ENCODE peak calls at places on chromosomes 12 and 14, in ten cellular contexts. One of them, this sample, is unnamed.

GRCh38 chr14:67335781-67336180 is 23.8 kb downstream of the ATP6V1D start:
- DNase-seq in cardiac muscle cell: peak
- DNase-seq in CD8-positive, alpha-beta T cell: no peak
- DNase-seq in caudate nucleus: no peak
- DNase-seq in psoas muscle: no peak
- DNase-seq in heart right ventricle: no peak
- DNase-seq in neuronal stem cell: no peak
- DNase-seq in ovary: no peak
- DNase-seq in AG04450: no peak
- DNase-seq in pancreas: no peak
- DNase-seq in this sample: no peak

GRCh38 chr12:20370001-20370381 is 1.7 kb downstream of the PDE3A start:
- DNase-seq in cardiac muscle cell: peak
- DNase-seq in CD8-positive, alpha-beta T cell: no peak
- DNase-seq in caudate nucleus: peak
- DNase-seq in psoas muscle: no peak
- DNase-seq in heart right ventricle: no peak
- DNase-seq in neuronal stem cell: no peak
- DNase-seq in ovary: no peak
- DNase-seq in AG04450: no peak
- DNase-seq in pancreas: no peak
- DNase-seq in this sample: peak

GRCh38 chr14:102125546-102125945 is 14.2 kb upstream of the WDR20 start:
- DNase-seq in cardiac muscle cell: no peak
- DNase-seq in CD8-positive, alpha-beta T cell: no peak
- DNase-seq in caudate nucleus: no peak
- DNase-seq in psoas muscle: no peak
- DNase-seq in heart right ventricle: no peak
- DNase-seq in neuronal stem cell: no peak
- DNase-seq in ovary: no peak
- DNase-seq in AG04450: no peak
- DNase-seq in pancreas: no peak
- DNase-seq in this sample: no peak

GRCh38 chr12:66900616-66901015 is 221.7 kb upstream of the GRIP1 start:
- DNase-seq in cardiac muscle cell: no peak
- DNase-seq in CD8-positive, alpha-beta T cell: no peak
- DNase-seq in caudate nucleus: no peak
- DNase-seq in psoas muscle: no peak
- DNase-seq in heart right ventricle: no peak
- DNase-seq in neuronal stem cell: no peak
- DNase-seq in ovary: no peak
- DNase-seq in AG04450: no peak
- DNase-seq in pancreas: no peak
- DNase-seq in this sample: no peak

GRCh38 chr12:55823419-55823818 is 5.6 kb downstream of the ORMDL2 start:
- DNase-seq in cardiac muscle cell: no peak
- DNase-seq in CD8-positive, alpha-beta T cell: no peak
- DNase-seq in caudate nucleus: no peak
- DNase-seq in psoas muscle: no peak
- DNase-seq in heart right ventricle: no peak
- DNase-seq in neuronal stem cell: no peak
- DNase-seq in ovary: no peak
- DNase-seq in AG04450: no peak
- DNase-seq in pancreas: no peak
- DNase-seq in this sample: no peak

GRCh38 chr12:92602476-92602875 is 100.3 kb upstream of the PLEKHG7 start:
- DNase-seq in cardiac muscle cell: peak
- DNase-seq in CD8-positive, alpha-beta T cell: no peak
- DNase-seq in caudate nucleus: no peak
- DNase-seq in psoas muscle: no peak
- DNase-seq in heart right ventricle: no peak
- DNase-seq in neuronal stem cell: no peak
- DNase-seq in ovary: no peak
- DNase-seq in AG04450: peak
- DNase-seq in pancreas: no peak
- DNase-seq in this sample: no peak

GRCh38 chr12:52243264-52243773 is 10.3 kb downstream of the KRT7 start:
- DNase-seq in cardiac muscle cell: no peak
- DNase-seq in CD8-positive, alpha-beta T cell: no peak
- DNase-seq in caudate nucleus: no peak
- DNase-seq in psoas muscle: no peak
- DNase-seq in heart right ventricle: no peak
- DNase-seq in neuronal stem cell: no peak
- DNase-seq in ovary: no peak
- DNase-seq in AG04450: no peak
- DNase-seq in pancreas: peak
- DNase-seq in this sample: peak

GRCh38 chr12:21323736-21324135 is 11.0 kb downstream of the SLCO1A2 start:
- DNase-seq in cardiac muscle cell: no peak
- DNase-seq in CD8-positive, alpha-beta T cell: no peak
- DNase-seq in caudate nucleus: no peak
- DNase-seq in psoas muscle: no peak
- DNase-seq in heart right ventricle: no peak
- DNase-seq in neuronal stem cell: no peak
- DNase-seq in ovary: no peak
- DNase-seq in AG04450: no peak
- DNase-seq in pancreas: no peak
- DNase-seq in this sample: no peak

GRCh38 chr12:77049767-77050353 is 15.5 kb downstream of the E2F7 start:
- DNase-seq in cardiac muscle cell: peak
- DNase-seq in CD8-positive, alpha-beta T cell: no peak
- DNase-seq in caudate nucleus: no peak
- DNase-seq in psoas muscle: no peak
- DNase-seq in heart right ventricle: no peak
- DNase-seq in neuronal stem cell: peak
- DNase-seq in ovary: no peak
- DNase-seq in AG04450: peak
- DNase-seq in pancreas: no peak
- DNase-seq in this sample: no peak

GRCh38 chr12:42574879-42575278 is 14.7 kb downstream of the PRICKLE1 start:
- DNase-seq in cardiac muscle cell: no peak
- DNase-seq in CD8-positive, alpha-beta T cell: no peak
- DNase-seq in caudate nucleus: no peak
- DNase-seq in psoas muscle: no peak
- DNase-seq in heart right ventricle: no peak
- DNase-seq in neuronal stem cell: no peak
- DNase-seq in ovary: no peak
- DNase-seq in AG04450: no peak
- DNase-seq in pancreas: no peak
- DNase-seq in this sample: no peak
- H3K27ac ChIP-seq in cardiac muscle cell: peak
- H3K27ac ChIP-seq in CD8-positive, alpha-beta T cell: no peak
- H3K27ac ChIP-seq in caudate nucleus: no peak
- H3K27ac ChIP-seq in psoas muscle: no peak
- H3K27ac ChIP-seq in heart right ventricle: no peak
- H3K27ac ChIP-seq in neuronal stem cell: no peak
- H3K27ac ChIP-seq in ovary: peak
- H3K27ac ChIP-seq in AG04450: no peak
- H3K27ac ChIP-seq in pancreas: no peak
- H3K27ac ChIP-seq in this sample: no peak

DNA sequence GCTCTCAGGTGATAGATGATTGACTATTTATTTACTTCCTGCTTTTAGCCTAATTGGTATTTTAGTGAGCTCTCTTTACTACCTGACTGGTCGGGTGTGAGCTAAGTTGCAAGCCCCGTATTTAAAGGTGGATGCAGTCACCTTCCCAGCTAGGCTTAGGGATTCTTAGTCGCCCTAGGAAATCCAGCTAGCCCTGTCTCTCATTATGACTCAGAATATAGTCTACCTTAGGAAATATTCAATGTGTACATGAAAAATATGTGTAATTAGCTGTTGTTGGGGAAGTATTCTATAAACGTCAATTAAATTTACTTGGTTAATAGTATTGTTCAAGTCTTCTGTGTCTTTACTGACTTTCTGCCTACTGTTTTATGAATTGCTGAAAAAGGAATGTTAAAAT is 306.9 kb upstream of the DIO2 start:
- DNase-seq in cardiac muscle cell: no peak
- DNase-seq in CD8-positive, alpha-beta T cell: no peak
- DNase-seq in caudate nucleus: no peak
- DNase-seq in psoas muscle: no peak
- DNase-seq in heart right ventricle: no peak
- DNase-seq in neuronal stem cell: no peak
- DNase-seq in ovary: no peak
- DNase-seq in AG04450: no peak
- DNase-seq in pancreas: no peak
- DNase-seq in this sample: no peak
- H3K27ac ChIP-seq in cardiac muscle cell: no peak
- H3K27ac ChIP-seq in CD8-positive, alpha-beta T cell: no peak
- H3K27ac ChIP-seq in caudate nucleus: no peak
- H3K27ac ChIP-seq in psoas muscle: no peak
- H3K27ac ChIP-seq in heart right ventricle: no peak
- H3K27ac ChIP-seq in neuronal stem cell: no peak
- H3K27ac ChIP-seq in ovary: no peak
- H3K27ac ChIP-seq in AG04450: no peak
- H3K27ac ChIP-seq in pancreas: no peak
- H3K27ac ChIP-seq in this sample: no peak

GRCh38 chr12:110917467-110917866 is 2.9 kb downstream of the MYL2 start:
- DNase-seq in cardiac muscle cell: peak
- DNase-seq in CD8-positive, alpha-beta T cell: no peak
- DNase-seq in caudate nucleus: no peak
- DNase-seq in psoas muscle: no peak
- DNase-seq in heart right ventricle: no peak
- DNase-seq in neuronal stem cell: no peak
- DNase-seq in ovary: no peak
- DNase-seq in AG04450: no peak
- DNase-seq in pancreas: no peak
- DNase-seq in this sample: no peak

GRCh38 chr12:110919720-110920119 is 659 bp downstream of the MYL2 start:
- DNase-seq in cardiac muscle cell: no peak
- DNase-seq in CD8-positive, alpha-beta T cell: no peak
- DNase-seq in caudate nucleus: no peak
- DNase-seq in psoas muscle: no peak
- DNase-seq in heart right ventricle: no peak
- DNase-seq in neuronal stem cell: no peak
- DNase-seq in ovary: no peak
- DNase-seq in AG04450: no peak
- DNase-seq in pancreas: no peak
- DNase-seq in this sample: no peak

GRCh38 chr12:110913119-110914056 is 7.0 kb downstream of the MYL2 start:
- DNase-seq in cardiac muscle cell: no peak
- DNase-seq in CD8-positive, alpha-beta T cell: no peak
- DNase-seq in caudate nucleus: no peak
- DNase-seq in psoas muscle: no peak
- DNase-seq in heart right ventricle: no peak
- DNase-seq in neuronal stem cell: no peak
- DNase-seq in ovary: no peak
- DNase-seq in AG04450: no peak
- DNase-seq in pancreas: no peak
- DNase-seq in this sample: no peak

GRCh38 chr12:110917961-110918360 is 2.4 kb downstream of the MYL2 start:
- DNase-seq in cardiac muscle cell: no peak
- DNase-seq in CD8-positive, alpha-beta T cell: no peak
- DNase-seq in caudate nucleus: no peak
- DNase-seq in psoas muscle: no peak
- DNase-seq in heart right ventricle: no peak
- DNase-seq in neuronal stem cell: no peak
- DNase-seq in ovary: no peak
- DNase-seq in AG04450: no peak
- DNase-seq in pancreas: no peak
- DNase-seq in this sample: no peak

GRCh38 chr12:110916295-110916875 is 4.0 kb downstream of the MYL2 start:
- DNase-seq in cardiac muscle cell: peak
- DNase-seq in CD8-positive, alpha-beta T cell: no peak
- DNase-seq in caudate nucleus: no peak
- DNase-seq in psoas muscle: no peak
- DNase-seq in heart right ventricle: no peak
- DNase-seq in neuronal stem cell: no peak
- DNase-seq in ovary: no peak
- DNase-seq in AG04450: no peak
- DNase-seq in pancreas: no peak
- DNase-seq in this sample: no peak
- H3K27ac ChIP-seq in cardiac muscle cell: no peak
- H3K27ac ChIP-seq in CD8-positive, alpha-beta T cell: no peak
- H3K27ac ChIP-seq in caudate nucleus: no peak
- H3K27ac ChIP-seq in psoas muscle: peak
- H3K27ac ChIP-seq in heart right ventricle: no peak
- H3K27ac ChIP-seq in neuronal stem cell: no peak
- H3K27ac ChIP-seq in ovary: no peak
- H3K27ac ChIP-seq in AG04450: no peak
- H3K27ac ChIP-seq in pancreas: no peak
- H3K27ac ChIP-seq in this sample: no peak

GRCh38 chr12:89470741-89471504 is 53.7 kb downstream of the GALNT4 start:
- DNase-seq in cardiac muscle cell: peak
- DNase-seq in CD8-positive, alpha-beta T cell: no peak
- DNase-seq in caudate nucleus: no peak
- DNase-seq in psoas muscle: no peak
- DNase-seq in heart right ventricle: no peak
- DNase-seq in neuronal stem cell: no peak
- DNase-seq in ovary: no peak
- DNase-seq in AG04450: no peak
- DNase-seq in pancreas: no peak
- DNase-seq in this sample: no peak

GRCh38 chr12:89464974-89465592 is 59.5 kb downstream of the GALNT4 start:
- DNase-seq in cardiac muscle cell: no peak
- DNase-seq in CD8-positive, alpha-beta T cell: no peak
- DNase-seq in caudate nucleus: no peak
- DNase-seq in psoas muscle: no peak
- DNase-seq in heart right ventricle: no peak
- DNase-seq in neuronal stem cell: no peak
- DNase-seq in ovary: no peak
- DNase-seq in AG04450: no peak
- DNase-seq in pancreas: no peak
- DNase-seq in this sample: no peak

GRCh38 chr12:89468017-89468416 is 56.6 kb downstream of the GALNT4 start:
- DNase-seq in cardiac muscle cell: no peak
- DNase-seq in CD8-positive, alpha-beta T cell: no peak
- DNase-seq in caudate nucleus: no peak
- DNase-seq in psoas muscle: no peak
- DNase-seq in heart right ventricle: no peak
- DNase-seq in neuronal stem cell: no peak
- DNase-seq in ovary: no peak
- DNase-seq in AG04450: no peak
- DNase-seq in pancreas: no peak
- DNase-seq in this sample: no peak

GRCh38 chr12:89469361-89469760 is 55.2 kb downstream of the GALNT4 start:
- DNase-seq in cardiac muscle cell: no peak
- DNase-seq in CD8-positive, alpha-beta T cell: no peak
- DNase-seq in caudate nucleus: no peak
- DNase-seq in psoas muscle: no peak
- DNase-seq in heart right ventricle: no peak
- DNase-seq in neuronal stem cell: no peak
- DNase-seq in ovary: no peak
- DNase-seq in AG04450: no peak
- DNase-seq in pancreas: no peak
- DNase-seq in this sample: no peak

GRCh38 chr12:89468648-89469326 is 55.8 kb downstream of the GALNT4 start:
- DNase-seq in cardiac muscle cell: no peak
- DNase-seq in CD8-positive, alpha-beta T cell: no peak
- DNase-seq in caudate nucleus: no peak
- DNase-seq in psoas muscle: no peak
- DNase-seq in heart right ventricle: no peak
- DNase-seq in neuronal stem cell: no peak
- DNase-seq in ovary: no peak
- DNase-seq in AG04450: no peak
- DNase-seq in pancreas: no peak
- DNase-seq in this sample: no peak
- H3K27ac ChIP-seq in cardiac muscle cell: no peak
- H3K27ac ChIP-seq in CD8-positive, alpha-beta T cell: peak
- H3K27ac ChIP-seq in caudate nucleus: no peak
- H3K27ac ChIP-seq in psoas muscle: no peak
- H3K27ac ChIP-seq in heart right ventricle: no peak
- H3K27ac ChIP-seq in neuronal stem cell: no peak
- H3K27ac ChIP-seq in ovary: no peak
- H3K27ac ChIP-seq in AG04450: no peak
- H3K27ac ChIP-seq in pancreas: no peak
- H3K27ac ChIP-seq in this sample: no peak

This sample was measured in tibial artery.